ENCODE peak calls at places on chromosomes 1 and 21, in ten cellular contexts. J, F, V, W, R, M, Z, P, T and U are unnamed samples.

GRCh38 chr1:173050865-173051264 is at the start of gene TNFSF18:
- DNase-seq in J (peak), F (no peak), V (peak), W (peak), R (no peak), M (no peak), Z (no peak), P (no peak), T (no peak), U (peak)

GRCh38 chr21:28729887-28730286 is 262.8 kb downstream of the LTN1 start:
- DNase-seq in J (no peak), F (no peak), V (no peak), W (no peak), R (no peak), M (peak), Z (no peak), P (no peak), T (no peak), U (no peak)

GRCh38 chr21:42381347-42381984 is 14.4 kb downstream of the TMPRSS3 start:
- DNase-seq in J (peak), F (no peak), V (peak), W (no peak), R (peak), M (no peak), Z (no peak), P (no peak), T (no peak), U (peak)

GRCh38 chr1:1419812-1420653 is 1.0 kb downstream of the ANKRD65 start:
- DNase-seq in J (no peak), F (no peak), V (no peak), W (no peak), R (no peak), M (peak), Z (no peak), P (no peak), T (no peak), U (no peak)

GRCh38 chr1:241077386-241078147 is 279.4 kb downstream of the RGS7 start:
- DNase-seq in J (no peak), F (no peak), V (no peak), W (no peak), R (no peak), M (no peak), Z (no peak), P (no peak), T (no peak), U (no peak)

GRCh38 chr1:221122501-221122900 is 243.3 kb downstream of the HLX start:
- DNase-seq in J (no peak), F (no peak), V (no peak), W (no peak), R (no peak), M (no peak), Z (no peak), P (no peak), T (no peak), U (no peak)

GRCh38 chr1:111463029-111463683 is 10.6 kb upstream of the C1orf162 start:
- DNase-seq in J (no peak), F (no peak), V (peak), W (no peak), R (no peak), M (no peak), Z (no peak), P (no peak), T (no peak), U (peak)

GRCh38 chr21:42731264-42732032 is 78.0 kb downstream of the PDE9A start:
- DNase-seq in J (no peak), F (no peak), V (no peak), W (no peak), R (no peak), M (no peak), Z (no peak), P (no peak), T (no peak), U (no peak)

GRCh38 chr21:32426592-32427051 is 14.1 kb downstream of the EVA1C start:
- DNase-seq in J (no peak), F (no peak), V (peak), W (no peak), R (no peak), M (no peak), Z (no peak), P (no peak), T (peak), U (peak)

GRCh38 chr1:17274186-17275170 is 25.6 kb downstream of the PADI3 start:
- DNase-seq in J (peak), F (peak), V (peak), W (no peak), R (no peak), M (peak), Z (peak), P (peak), T (peak), U (peak)

GRCh38 chr1:218058730-218059129 is 226.4 kb upstream of the RRP15 start:
- DNase-seq in J (no peak), F (no peak), V (no peak), W (no peak), R (no peak), M (no peak), Z (no peak), P (no peak), T (no peak), U (no peak)

GRCh38 chr1:231517076-231517475 is 11.4 kb upstream of the TSNAX start:
- DNase-seq in J (no peak), F (no peak), V (no peak), W (no peak), R (no peak), M (no peak), Z (no peak), P (no peak), T (no peak), U (peak)